ENCODE peak calls at places on chromosomes 11 and 22, in nine cellular contexts. K is GM19239; P is heart left ventricle; J is effector memory CD8-positive, alpha-beta T cell; C is skeletal muscle cell; W is stimulated activated CD8-positive, alpha-beta memory T cell treated with anti-CD3 and anti-CD28 coated beads, Interleukin-2, amount 100 ng/mL, for 48 hours; G is neural progenitor cell; E is neuronal stem cell; A is endothelial cell. B is an unnamed sample.

GRCh38 chr22:43186272-43187170 is at the start of gene TTLL12:
- DNase-seq in A (peak), C (no peak), J (peak), G (peak), K (peak), E (peak), W (peak), P (peak), B (no peak)

GRCh38 chr11:27209562-27210005 is 153.4 kb downstream of the CCDC34 start:
- DNase-seq in K (no peak), P (peak), E (no peak), W (no peak), A (no peak), J (no peak), G (no peak), C (peak), B (peak)

GRCh38 chr22:46362221-46362933 is 26.9 kb downstream of the TRMU start:
- DNase-seq in C (peak), E (no peak), J (no peak), A (no peak), K (no peak), G (no peak), W (no peak), P (no peak), B (no peak)

GRCh38 chr22:29310863-29311339 is 4.5 kb downstream of the GAS2L1 start:
- DNase-seq in P (peak), E (peak), K (no peak), W (peak), A (peak), J (peak), G (peak), C (peak), B (peak)

GRCh38 chr11:128691802-128692749 is 1.8 kb upstream of the FLI1 start:
- DNase-seq in J (no peak), C (no peak), P (no peak), W (no peak), A (peak), G (peak), E (no peak), K (no peak), B (no peak)

GRCh38 chr11:20112291-20113146 is 47.8 kb downstream of the DBX1 start:
- DNase-seq in J (no peak), E (no peak), G (no peak), K (no peak), W (no peak), C (peak), P (peak), A (no peak), B (peak)

GRCh38 chr11:92222701-92223100 is 1.9 kb upstream of the FAT3 start:
- DNase-seq in C (no peak), J (no peak), P (no peak), K (no peak), W (no peak), A (no peak), G (no peak), E (no peak), B (no peak)

GRCh38 chr11:19723572-19724342 is 11.1 kb downstream of the NAV2 start:
- DNase-seq in A (no peak), E (no peak), J (peak), G (no peak), C (no peak), P (no peak), W (no peak), K (no peak), B (no peak)

GRCh38 chr22:30439836-30440235 is 14.3 kb downstream of the MTFP1 start:
- DNase-seq in G (no peak), E (no peak), P (no peak), K (no peak), W (no peak), J (no peak), C (no peak), A (no peak), B (no peak)

GRCh38 chr11:59261150-59261549 is 48.4 kb upstream of the MPEG1 start:
- DNase-seq in A (no peak), K (no peak), E (no peak), J (no peak), G (no peak), W (no peak), P (no peak), C (no peak), B (no peak)

GRCh38 chr22:22342697-22343602 is 98.4 kb downstream of the VPREB1 start:
- DNase-seq in K (peak), E (peak), P (no peak), J (peak), W (peak), A (peak), C (no peak), G (peak), B (peak)

GRCh38 chr11:134838708-134839107 is 426.7 kb upstream of the B3GAT1 start:
- DNase-seq in W (no peak), C (no peak), G (no peak), P (no peak), K (no peak), J (no peak), E (no peak), A (no peak), B (no peak)

GRCh38 chr11:8766043-8766992 is 83.7 kb downstream of the RPL27A start:
- DNase-seq in G (peak), A (no peak), P (no peak), E (peak), K (no peak), C (no peak), J (no peak), W (no peak), B (no peak)

GRCh38 chr11:115333106-115333505 is 171.1 kb downstream of the CADM1 start:
- DNase-seq in J (no peak), C (no peak), E (no peak), W (no peak), A (no peak), K (no peak), P (no peak), G (no peak), B (no peak)

B was measured in H54.